ENCODE peak calls at places on chromosomes 12 and 14, in four cellular contexts. M is cardiac muscle cell, D is AG04450, O is fibroblast of mammary gland. G is an unnamed sample.

GRCh38 chr12:20631711-20632110 is 63.4 kb upstream of the SLCO1C1 start:
- DNase-seq in M (no peak), D (no peak), O (peak), G (peak)

GRCh38 chr12:70691018-70691672 is 53.9 kb upstream of the PTPRB start:
- DNase-seq in M (no peak), D (no peak), O (peak), G (peak)

GRCh38 chr14:98177551-98177950 is 1094.4 kb downstream of the BCL11B start:
- DNase-seq in M (no peak), D (no peak), O (no peak), G (no peak)

GRCh38 chr12:3176754-3177153 is 99.6 kb downstream of the TSPAN9 start:
- DNase-seq in M (no peak), D (no peak), O (no peak), G (no peak)

GRCh38 chr12:11813422-11813813 is 163.9 kb downstream of the ETV6 start:
- DNase-seq in M (peak), D (no peak), O (no peak), G (no peak)

GRCh38 chr12:50924439-50925341 is 27.7 kb upstream of the HIGD1C start:
- DNase-seq in M (peak), D (peak), O (peak), G (peak)

GRCh38 chr14:45251912-45252311 is 1.1 kb downstream of the MIS18BP1 start:
- DNase-seq in M (no peak), D (no peak), O (peak), G (peak)

GRCh38 chr12:56315256-56315625 is 547 bp downstream of the CNPY2 start:
- DNase-seq in M (no peak), D (no peak), O (no peak), G (no peak)

GRCh38 chr14:99881011-99881410 is 87.8 kb downstream of the EML1 start:
- DNase-seq in M (no peak), D (no peak), O (peak), G (peak)

GRCh38 chr14:20379743-20380142 is 33.6 kb downstream of the TEP1 start:
- DNase-seq in M (no peak), D (no peak), O (no peak), G (no peak)

GRCh38 chr12:29741342-29742241 is 42.1 kb downstream of the TMTC1 start:
- DNase-seq in M (peak), D (no peak), O (peak), G (peak)

GRCh38 chr12:19167708-19168107 is 38.2 kb downstream of the PLEKHA5 start:
- DNase-seq in M (no peak), D (no peak), O (no peak), G (no peak)

GRCh38 chr12:75488553-75488952 is 8.0 kb downstream of the GLIPR1 start:
- DNase-seq in M (peak), D (no peak), O (peak), G (peak)
- TF ChIP-seq CTCF in M (peak), D (peak), O (peak), G (peak)

DNA sequence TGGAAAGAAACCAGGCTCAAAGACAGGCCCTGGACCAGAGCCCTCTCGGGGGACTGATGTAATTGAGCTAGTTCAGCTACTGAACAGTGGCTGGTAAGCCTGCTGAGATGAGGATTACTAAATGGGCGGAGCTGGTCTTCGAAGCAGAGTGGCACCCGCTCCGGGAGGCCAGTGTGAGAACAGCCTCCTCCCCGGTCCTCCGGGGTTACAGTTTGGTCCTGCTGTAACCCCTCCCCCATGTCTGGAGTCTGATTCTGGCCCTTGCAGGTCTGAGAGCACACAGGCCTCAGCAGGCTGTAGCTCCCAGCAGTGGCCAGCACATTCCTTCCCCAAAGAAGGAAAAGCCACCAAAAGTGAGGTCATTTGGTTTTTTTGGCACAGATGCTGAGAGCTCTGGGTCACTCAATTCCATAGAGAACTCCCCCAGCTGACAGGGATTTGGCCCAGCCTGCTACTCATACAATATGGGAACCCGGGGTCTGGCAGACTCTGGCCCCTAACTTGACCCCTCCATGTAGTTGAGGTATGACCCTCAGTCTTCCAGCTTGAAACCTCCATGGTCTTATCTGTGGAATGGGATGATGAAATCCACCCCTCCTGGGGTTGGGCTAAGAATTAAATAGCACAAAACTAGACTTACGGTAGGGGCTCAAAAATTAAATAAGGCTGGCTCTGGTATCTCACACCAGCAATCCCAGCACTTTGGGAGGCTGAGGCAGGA is 39.0 kb downstream of the ACTN1 start:
- DNase-seq in M (peak), D (peak), O (peak), G (peak)
- H3K4me3 ChIP-seq in M (no peak), D (no peak), O (no peak), G (no peak)

GRCh38 chr12:76345569-76345968 is 2.6 kb downstream of the BBS10 start:
- DNase-seq in M (no peak), D (no peak), O (no peak), G (no peak)

GRCh38 chr12:76346236-76346635 is 2.0 kb downstream of the BBS10 start:
- DNase-seq in M (no peak), D (no peak), O (peak), G (peak)

GRCh38 chr12:76346798-76347420 is 1.3 kb downstream of the BBS10 start:
- DNase-seq in M (peak), D (no peak), O (peak), G (peak)

DNA sequence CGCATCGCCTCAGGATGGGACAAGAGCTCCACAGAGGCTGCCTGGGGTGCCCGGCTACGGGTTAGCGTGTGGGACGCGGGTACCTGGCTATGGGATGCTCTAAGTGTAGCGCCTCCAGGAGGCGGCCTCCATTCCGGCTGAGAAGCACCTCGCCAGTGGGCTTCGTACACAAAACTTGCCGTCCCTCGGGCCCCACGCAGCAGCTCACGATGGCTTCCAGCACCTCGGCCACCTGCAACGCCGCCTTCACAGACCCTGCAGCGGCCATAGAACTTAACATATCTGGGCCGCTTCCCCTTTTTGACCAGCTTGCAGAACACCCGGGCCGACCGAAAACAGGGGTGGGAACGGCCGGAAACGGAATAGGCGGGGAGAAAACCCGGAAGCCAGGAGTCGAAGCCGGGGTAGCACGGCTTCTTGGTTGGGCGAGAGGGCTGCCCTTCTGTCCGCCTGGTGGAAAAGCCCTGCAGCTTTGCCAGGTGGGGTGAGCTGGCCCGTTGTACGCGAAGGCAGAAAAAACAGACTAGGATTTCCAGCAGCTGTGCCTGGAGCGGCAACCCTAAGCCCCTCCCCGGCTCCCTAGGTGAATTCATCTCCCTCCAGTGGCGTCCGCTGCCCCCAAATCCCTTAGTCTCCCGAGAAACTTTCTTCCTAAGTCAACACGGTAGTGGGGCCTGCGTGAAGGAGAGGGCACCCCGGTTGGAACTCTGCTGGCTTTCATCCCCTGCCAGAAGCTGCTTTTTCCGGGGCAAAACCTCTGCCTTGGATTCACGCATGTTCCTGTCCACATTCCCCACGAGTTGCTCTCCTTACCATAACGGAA is at the start of gene BBS10:
- DNase-seq in M (peak), D (peak), O (peak), G (peak)
- TF ChIP-seq CTCF in M (peak), D (peak), O (peak), G (peak)

DNA sequence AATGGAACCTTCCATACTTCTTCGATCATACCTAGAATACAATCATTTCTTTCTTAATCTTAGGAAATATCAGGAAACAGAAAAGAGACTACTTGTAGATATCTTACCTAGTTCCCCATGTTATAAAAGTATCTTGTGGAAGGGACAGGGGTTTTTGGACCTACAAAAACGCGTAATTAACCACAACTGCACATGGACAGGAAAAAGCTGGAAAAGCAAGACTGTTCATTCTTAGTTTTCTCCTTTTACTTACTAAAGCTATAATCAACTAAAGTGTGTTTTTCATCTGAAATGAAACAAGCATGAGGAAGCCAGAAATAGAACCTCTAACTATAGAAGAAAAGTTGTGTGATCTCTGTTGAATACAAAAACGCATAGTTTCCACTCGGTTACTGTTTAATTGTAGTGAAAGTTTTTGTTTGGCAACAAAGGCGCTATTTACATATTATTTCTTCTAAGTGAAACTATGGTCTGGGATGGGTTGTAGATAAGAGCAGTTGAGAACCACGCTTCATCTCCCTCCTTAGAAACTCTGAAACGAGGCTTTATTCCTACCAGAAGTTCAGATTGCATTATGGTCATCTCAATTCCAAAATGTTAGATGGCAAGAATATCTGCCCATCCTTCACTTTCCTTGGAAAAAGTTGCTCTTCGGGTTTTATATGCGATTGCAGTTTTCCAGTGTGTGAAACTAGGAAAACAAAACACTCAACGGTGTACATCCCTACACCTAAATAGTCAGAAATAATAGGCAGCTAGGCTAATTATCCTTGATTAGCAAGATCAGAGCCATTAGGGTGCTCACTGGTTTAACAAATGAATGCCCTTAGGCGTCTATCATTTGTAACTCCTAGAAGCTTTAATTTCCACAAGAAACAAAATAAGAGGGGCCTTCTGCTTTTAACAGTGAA is 1.1 kb downstream of the BCAT1 start:
- DNase-seq in M (no peak), D (no peak), O (peak), G (peak)
- H3K4me3 ChIP-seq in M (peak), D (peak), O (peak), G (peak)

DNA sequence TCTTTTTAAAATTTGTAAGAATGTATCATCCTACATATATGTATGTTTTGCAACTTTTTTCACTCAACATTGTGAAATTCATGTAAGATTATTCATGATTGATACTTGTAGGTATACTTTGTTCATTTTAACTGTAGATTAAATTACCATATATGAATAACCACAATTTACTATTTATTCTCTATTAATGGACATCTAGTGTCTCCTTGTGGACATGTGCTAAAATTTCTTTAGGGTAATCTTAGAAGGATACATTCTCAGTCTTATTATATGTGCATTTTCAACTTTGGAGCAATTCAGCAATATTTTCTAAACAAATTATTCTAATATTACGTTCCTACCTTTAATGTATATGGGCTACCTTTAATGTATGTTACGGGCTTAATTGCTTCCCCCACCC is 192.4 kb downstream of the FUT8 start:
- DNase-seq in M (no peak), D (no peak), O (no peak), G (no peak)
- TF ChIP-seq CTCF in M (no peak), D (peak), O (peak), G (no peak)

GRCh38 chr12:1318327-1319031 is 275.9 kb downstream of the FBXL14 start:
- DNase-seq in M (peak), D (peak), O (peak), G (peak)
- H3K4me3 ChIP-seq in M (no peak), D (no peak), O (no peak), G (no peak)

G was measured in fibroblast of the aortic adventitia.